ENCODE peak calls at places on chromosomes 16 and 17, in nine cellular contexts. K is IMR-90, M is K562, J is HepG2, C is right lobe of liver, D is heart left ventricle, T is upper lobe of left lung, V is A549, E is HCT116. S is an unnamed sample.

GRCh38 chr17:50692448-50693040 is 15.2 kb downstream of the ANKRD40 start:
- ATAC-seq in E (no peak), D (no peak), M (no peak), K (no peak), V (peak), T (no peak), J (no peak), C (no peak), S (no peak)

GRCh38 chr16:89575247-89576172 is at the start of gene CPNE7:
- ATAC-seq in K (peak), J (no peak), T (no peak), M (peak), C (no peak), D (no peak), V (peak), E (peak), S (no peak)

GRCh38 chr16:85955566-85955965 is 56.6 kb downstream of the IRF8 start:
- ATAC-seq in M (no peak), V (no peak), E (no peak), T (no peak), D (no peak), K (no peak), J (no peak), C (no peak), S (no peak)

GRCh38 chr17:27920569-27920968 is 27.4 kb upstream of the LYRM9 start:
- ATAC-seq in V (no peak), T (no peak), M (no peak), E (no peak), D (peak), K (no peak), J (no peak), C (peak), S (no peak)

GRCh38 chr16:28572659-28573510 is 19.2 kb downstream of the SGF29 start:
- ATAC-seq in M (no peak), E (no peak), V (no peak), T (peak), D (peak), C (no peak), K (peak), J (no peak), S (peak)

GRCh38 chr16:31452631-31453106 is 6.6 kb upstream of the ARMC5 start:
- ATAC-seq in E (peak), V (peak), M (peak), C (peak), K (peak), T (no peak), D (peak), J (no peak), S (peak)

GRCh38 chr17:48522031-48522593 is 8.7 kb downstream of the HOXB1 start:
- ATAC-seq in D (no peak), M (peak), J (no peak), E (peak), C (peak), K (peak), V (peak), T (peak), S (no peak)

GRCh38 chr17:32483451-32484019 is 3.3 kb upstream of the CDK5R1 start:
- ATAC-seq in C (peak), M (peak), J (peak), K (peak), E (no peak), V (peak), T (peak), D (peak), S (peak)

GRCh38 chr16:3861808-3862451 is 18.6 kb downstream of the CREBBP start:
- ATAC-seq in K (peak), J (no peak), C (peak), V (no peak), D (peak), T (no peak), E (no peak), M (peak), S (no peak)

GRCh38 chr16:55835578-55835977 is 2.7 kb upstream of the CES1 start:
- ATAC-seq in E (no peak), M (no peak), T (no peak), C (peak), J (peak), K (no peak), D (peak), V (no peak), S (peak)

GRCh38 chr16:50310308-50311133 is 44.2 kb downstream of the ADCY7 start:
- ATAC-seq in V (peak), J (peak), D (no peak), T (no peak), C (no peak), M (no peak), E (peak), K (no peak), S (no peak)

GRCh38 chr17:27478901-27479531 is 22.8 kb downstream of the KSR1 start:
- ATAC-seq in M (peak), K (peak), V (no peak), D (no peak), T (no peak), J (no peak), C (no peak), E (peak), S (no peak)

GRCh38 chr17:2172447-2172938 is 117.6 kb downstream of the HIC1 start:
- ATAC-seq in D (peak), M (no peak), V (no peak), T (peak), C (no peak), J (no peak), K (peak), E (no peak), S (peak)

GRCh38 chr17:74595037-74595436 is 3.0 kb upstream of the CD300LD start:
- ATAC-seq in D (no peak), T (no peak), V (no peak), E (no peak), C (no peak), M (no peak), J (no peak), K (no peak), S (no peak)

GRCh38 chr16:49464877-49465504 is 91.4 kb downstream of the C16orf78 start:
- ATAC-seq in K (no peak), M (peak), T (no peak), C (no peak), J (no peak), E (peak), V (no peak), D (peak), S (no peak)

GRCh38 chr17:78316867-78317816 is 42.7 kb downstream of the SOCS3 start:
- ATAC-seq in C (no peak), M (peak), K (no peak), T (peak), J (no peak), D (no peak), E (peak), V (no peak), S (no peak)

GRCh38 chr16:82935781-82936180 is 309.0 kb downstream of the CDH13 start:
- ATAC-seq in M (no peak), V (no peak), D (no peak), K (no peak), T (no peak), J (no peak), E (no peak), C (no peak), S (no peak)

GRCh38 chr16:80604600-80605355 is 64.0 kb downstream of the DYNLRB2 start:
- ATAC-seq in V (no peak), M (no peak), T (no peak), K (no peak), E (no peak), C (no peak), D (no peak), J (no peak), S (no peak)

GRCh38 chr16:6918661-6919060 is 414.0 kb upstream of the RBFOX1 start:
- ATAC-seq in D (no peak), T (no peak), E (no peak), V (no peak), J (no peak), K (no peak), M (no peak), C (no peak), S (no peak)

GRCh38 chr16:87678618-87679017 is 76.3 kb downstream of the JPH3 start:
- ATAC-seq in K (no peak), C (no peak), E (no peak), J (peak), M (peak), T (no peak), V (no peak), D (no peak), S (no peak)

GRCh38 chr16:23858496-23859062 is 22.8 kb downstream of the PRKCB start:
- ATAC-seq in C (peak), M (no peak), D (peak), T (no peak), J (no peak), K (no peak), V (no peak), E (no peak), S (no peak)

GRCh38 chr16:75502916-75503605 is 7.8 kb upstream of the CHST6 start:
- ATAC-seq in K (no peak), E (peak), V (no peak), T (no peak), C (no peak), J (no peak), M (no peak), D (no peak), S (no peak)

GRCh38 chr16:75501359-75501758 is 6.1 kb upstream of the CHST6 start:
- ATAC-seq in E (no peak), D (no peak), C (no peak), J (no peak), V (no peak), T (no peak), M (no peak), K (no peak), S (no peak)

GRCh38 chr16:75506107-75506506 is 10.9 kb upstream of the CHST6 start:
- ATAC-seq in D (no peak), E (no peak), C (no peak), K (no peak), T (no peak), M (no peak), V (no peak), J (no peak), S (no peak)

DNA sequence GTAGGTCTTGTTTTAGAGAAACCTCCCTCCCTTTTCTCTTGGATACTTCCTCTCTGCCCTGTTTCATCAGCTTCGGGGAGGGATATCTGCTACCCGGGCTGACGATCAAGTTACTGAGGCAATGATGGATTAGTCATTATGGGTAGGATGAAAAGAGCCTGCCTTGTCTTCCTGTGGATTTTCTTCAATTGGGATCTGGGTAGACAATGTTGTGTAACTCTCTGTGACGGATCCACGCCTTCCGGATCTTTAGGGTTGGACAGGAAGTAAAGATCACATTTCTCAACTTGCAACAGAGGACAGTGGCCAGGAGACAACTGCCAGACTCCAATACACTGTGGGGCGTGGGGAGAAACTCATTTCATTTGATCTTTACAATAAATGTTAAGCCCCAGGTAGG is 11.3 kb upstream of the CHST6 start:
- ATAC-seq in K (peak), T (peak), J (peak), C (peak), D (peak), M (peak), V (peak), E (peak), S (peak)
- H3K4me3 ChIP-seq in K (no peak), T (no peak), J (no peak), C (no peak), D (no peak), M (no peak), V (no peak), E (no peak), S (no peak)

GRCh38 chr17:4789951-4790704 is 1.4 kb downstream of the GLTPD2 start:
- ATAC-seq in M (peak), J (peak), E (peak), V (peak), D (peak), C (peak), T (peak), K (peak), S (peak)
- TF ChIP-seq POLR2A in M (peak), J (peak), E (peak), V (peak), D (peak), C (peak), T (no peak), K (peak), S (peak)

GRCh38 chr16:20903889-20904506 is 3.4 kb downstream of the LYRM1 start:
- ATAC-seq in E (no peak), V (no peak), J (no peak), M (no peak), K (no peak), T (no peak), C (no peak), D (no peak), S (no peak)

GRCh38 chr16:20901441-20902112 is 1.0 kb downstream of the LYRM1 start:
- ATAC-seq in K (no peak), D (peak), V (no peak), M (peak), J (peak), E (no peak), T (peak), C (peak), S (no peak)

GRCh38 chr16:20904507-20905079 is 4.0 kb downstream of the LYRM1 start:
- ATAC-seq in V (no peak), J (no peak), C (no peak), M (no peak), K (no peak), D (no peak), T (no peak), E (peak), S (no peak)

GRCh38 chr16:20902426-20902825 is 1.9 kb downstream of the LYRM1 start:
- ATAC-seq in E (no peak), T (no peak), K (no peak), J (no peak), M (no peak), V (no peak), C (no peak), D (no peak), S (no peak)

DNA sequence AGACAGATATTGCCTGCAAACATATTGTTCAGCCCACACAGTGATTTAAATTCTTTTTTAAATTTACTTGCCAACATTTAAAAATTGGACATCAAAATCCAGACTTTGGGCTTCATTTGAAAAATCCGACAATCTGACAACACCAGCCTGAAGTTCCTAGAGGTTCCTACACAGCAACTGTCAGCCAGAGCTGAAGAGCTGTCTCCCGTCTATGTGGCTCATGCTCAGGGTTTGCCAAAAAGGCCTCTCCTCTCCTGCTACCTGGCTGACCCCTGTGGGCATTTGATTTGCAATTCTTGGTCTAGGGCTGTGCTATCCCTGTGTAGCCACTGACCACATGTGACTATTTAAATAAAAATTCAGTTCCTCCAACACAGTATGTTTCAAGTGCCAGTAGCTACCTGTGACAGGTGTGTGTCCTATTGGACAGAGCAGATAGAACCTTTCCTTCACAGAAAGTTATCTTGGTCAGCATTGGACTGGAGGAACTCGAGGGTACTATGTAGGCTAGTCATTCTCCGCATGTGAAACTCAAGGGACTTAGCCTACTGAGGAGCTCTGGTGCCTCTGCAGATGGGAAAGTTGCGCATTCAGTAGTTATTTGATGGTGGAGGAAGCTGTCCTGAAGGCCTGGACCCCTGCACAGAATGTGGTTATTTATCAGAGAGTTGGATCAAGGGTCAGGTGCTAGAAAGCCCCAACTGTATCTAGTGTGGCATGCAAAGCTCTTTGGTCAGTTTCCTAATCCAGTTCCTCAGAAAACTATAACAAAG is 2.7 kb downstream of the LYRM1 start:
- ATAC-seq in D (no peak), T (no peak), E (no peak), K (no peak), C (no peak), V (no peak), J (no peak), M (no peak), S (no peak)
- H3K4me3 ChIP-seq in D (no peak), T (no peak), E (no peak), K (no peak), C (no peak), V (no peak), J (no peak), M (no peak), S (no peak)

DNA sequence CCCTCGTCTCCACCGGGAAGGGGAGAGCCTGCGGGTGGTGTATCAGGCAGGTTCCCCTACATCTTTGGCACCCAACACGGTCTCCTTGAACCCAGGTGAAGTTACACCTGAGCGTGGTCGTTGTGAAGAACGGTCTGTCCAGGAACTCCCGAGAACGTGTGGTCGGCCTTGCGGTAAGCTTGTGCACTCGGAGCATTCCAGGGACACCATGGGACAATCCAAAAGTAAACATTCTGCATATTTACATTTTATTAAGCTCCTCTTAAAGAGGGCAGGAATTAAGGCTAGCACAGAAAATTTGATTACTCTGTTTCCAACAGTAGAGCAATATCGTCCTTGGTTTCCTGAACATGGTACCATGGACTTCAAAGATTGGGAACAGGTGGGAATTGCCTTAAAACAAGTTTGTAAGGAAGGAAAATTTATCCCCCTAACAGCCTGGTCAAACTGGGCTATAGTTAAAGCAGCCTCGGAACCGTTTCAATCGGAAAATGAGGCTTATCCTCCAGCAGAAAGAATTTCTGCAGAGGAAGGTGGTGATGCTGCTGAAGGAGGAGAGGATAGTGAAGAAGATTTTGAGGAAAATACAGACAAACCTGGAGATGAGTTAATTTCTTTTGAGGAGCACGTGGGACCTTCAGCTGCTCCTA is 18.2 kb downstream of the ALOX15B start:
- ATAC-seq in T (peak), J (peak), K (no peak), C (no peak), M (no peak), V (no peak), D (no peak), E (peak), S (no peak)
- TF ChIP-seq POLR2A in T (no peak), J (peak), K (no peak), C (no peak), M (no peak), V (no peak), D (no peak), E (no peak), S (no peak)

GRCh38 chr16:57620316-57621231 is 7.9 kb upstream of the ADGRG1 start:
- ATAC-seq in C (no peak), D (no peak), T (peak), J (peak), K (no peak), E (peak), M (no peak), V (no peak), S (no peak)

GRCh38 chr16:57619606-57620315 is 8.7 kb upstream of the ADGRG1 start:
- ATAC-seq in E (peak), T (peak), C (no peak), M (no peak), D (no peak), K (no peak), J (peak), V (no peak), S (no peak)

GRCh38 chr16:57618306-57619132 is 9.9 kb upstream of the ADGRG1 start:
- ATAC-seq in E (no peak), T (no peak), C (peak), D (no peak), V (no peak), K (peak), J (no peak), M (no peak), S (no peak)

GRCh38 chr16:57617604-57618111 is 10.8 kb upstream of the ADGRG1 start:
- ATAC-seq in D (no peak), M (no peak), J (no peak), E (no peak), V (no peak), K (no peak), T (no peak), C (no peak), S (no peak)

GRCh38 chr16:57619133-57619605 is 9.3 kb upstream of the ADGRG1 start:
- ATAC-seq in V (no peak), K (no peak), M (no peak), J (no peak), T (no peak), C (no peak), E (no peak), D (no peak), S (no peak)
- H3K4me3 ChIP-seq in V (no peak), K (no peak), M (no peak), J (peak), T (no peak), C (no peak), E (peak), D (no peak), S (no peak)

DNA sequence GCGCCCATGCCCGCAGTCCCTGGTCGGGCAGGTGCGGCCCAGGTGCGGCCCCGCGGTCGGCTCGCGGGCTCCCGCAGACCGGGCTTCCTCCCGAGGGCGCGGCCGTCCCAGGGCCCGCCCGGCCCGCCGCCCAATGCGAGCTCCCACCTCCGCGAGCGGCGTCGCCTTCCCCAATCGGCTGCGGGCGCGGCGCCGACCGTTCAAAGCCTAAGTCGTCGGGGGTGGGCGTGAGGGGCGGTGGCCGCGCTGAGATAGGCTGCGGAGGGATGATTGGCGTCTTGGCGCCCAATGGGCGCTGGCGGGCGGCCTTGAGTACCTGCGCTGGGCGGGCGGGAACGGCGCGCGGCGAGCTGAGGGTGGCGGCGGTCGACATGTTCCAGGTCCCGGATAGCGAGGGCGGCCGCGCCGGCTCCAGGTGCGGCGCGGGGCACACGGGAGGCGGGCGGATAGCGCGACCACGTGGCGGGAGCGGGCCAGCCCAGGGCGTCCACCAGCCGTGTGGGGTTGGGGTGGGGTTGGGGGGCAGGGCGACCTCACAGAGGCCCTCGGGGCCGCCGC is at the start of gene JPT2:
- ATAC-seq in J (peak), E (peak), D (peak), M (peak), C (peak), K (peak), V (peak), T (peak), S (peak)
- TF ChIP-seq POLR2A in J (peak), E (no peak), D (peak), M (peak), C (peak), K (no peak), V (peak), T (no peak), S (no peak)

S was measured in gastroesophageal sphincter.